ENCODE peak calls at places on chromosomes 6 and 20, in ten cellular contexts. One of them, this sample, is unnamed.

GRCh38 chr6:13469688-13470087 is 17.7 kb downstream of the GFOD1 start:
- DNase-seq in tibial artery: no peak
- DNase-seq in spleen: no peak
- DNase-seq in brain microvascular endothelial cell: no peak
- DNase-seq in endothelial cell of umbilical vein: no peak
- DNase-seq in AG04450: no peak
- DNase-seq in GM23248: no peak
- DNase-seq in psoas muscle: no peak
- DNase-seq in HepG2: no peak
- DNase-seq in colonic mucosa: no peak
- DNase-seq in this sample: no peak

GRCh38 chr20:63009988-63010769 is 3.4 kb upstream of the BHLHE23 start:
- DNase-seq in tibial artery: no peak
- DNase-seq in spleen: peak; percentile 83
- DNase-seq in brain microvascular endothelial cell: no peak
- DNase-seq in endothelial cell of umbilical vein: peak; percentile 12
- DNase-seq in AG04450: no peak
- DNase-seq in GM23248: no peak
- DNase-seq in psoas muscle: no peak
- DNase-seq in HepG2: no peak
- DNase-seq in colonic mucosa: peak; percentile 23
- DNase-seq in this sample: no peak

GRCh38 chr20:32727663-32728062 is 15.6 kb downstream of the COMMD7 start:
- DNase-seq in tibial artery: no peak
- DNase-seq in spleen: no peak
- DNase-seq in brain microvascular endothelial cell: peak; percentile 75
- DNase-seq in endothelial cell of umbilical vein: no peak
- DNase-seq in AG04450: peak; percentile 67
- DNase-seq in GM23248: peak; percentile 93
- DNase-seq in psoas muscle: no peak
- DNase-seq in HepG2: no peak
- DNase-seq in colonic mucosa: no peak
- DNase-seq in this sample: no peak

GRCh38 chr6:89269981-89270380 is 45.1 kb downstream of the GABRR2 start:
- DNase-seq in tibial artery: no peak
- DNase-seq in spleen: no peak
- DNase-seq in brain microvascular endothelial cell: no peak
- DNase-seq in endothelial cell of umbilical vein: no peak
- DNase-seq in AG04450: no peak
- DNase-seq in GM23248: no peak
- DNase-seq in psoas muscle: no peak
- DNase-seq in HepG2: no peak
- DNase-seq in colonic mucosa: no peak
- DNase-seq in this sample: peak; percentile 7

GRCh38 chr6:101296184-101296583 is 97.3 kb upstream of the GRIK2 start:
- DNase-seq in tibial artery: no peak
- DNase-seq in spleen: no peak
- DNase-seq in brain microvascular endothelial cell: no peak
- DNase-seq in endothelial cell of umbilical vein: no peak
- DNase-seq in AG04450: no peak
- DNase-seq in GM23248: peak; percentile 75
- DNase-seq in psoas muscle: no peak
- DNase-seq in HepG2: no peak
- DNase-seq in colonic mucosa: no peak
- DNase-seq in this sample: no peak

GRCh38 chr6:134495893-134496253 is 178.0 kb upstream of the SGK1 start:
- DNase-seq in tibial artery: no peak
- DNase-seq in spleen: no peak
- DNase-seq in brain microvascular endothelial cell: no peak
- DNase-seq in endothelial cell of umbilical vein: no peak
- DNase-seq in AG04450: no peak
- DNase-seq in GM23248: no peak
- DNase-seq in psoas muscle: no peak
- DNase-seq in HepG2: no peak
- DNase-seq in colonic mucosa: no peak
- DNase-seq in this sample: no peak

GRCh38 chr20:17617212-17617867 is 47.5 kb downstream of the DSTN start:
- DNase-seq in tibial artery: peak; percentile 64
- DNase-seq in spleen: peak; percentile 81
- DNase-seq in brain microvascular endothelial cell: no peak
- DNase-seq in endothelial cell of umbilical vein: peak; percentile 24
- DNase-seq in AG04450: no peak
- DNase-seq in GM23248: peak; percentile 55
- DNase-seq in psoas muscle: peak; percentile 79
- DNase-seq in HepG2: peak; percentile 42
- DNase-seq in colonic mucosa: peak; percentile 46
- DNase-seq in this sample: no peak

GRCh38 chr6:32413427-32414047 is 6.6 kb upstream of the BTNL2 start:
- DNase-seq in tibial artery: peak; percentile 71
- DNase-seq in spleen: peak; percentile 95
- DNase-seq in brain microvascular endothelial cell: peak; percentile 63
- DNase-seq in endothelial cell of umbilical vein: peak; percentile 84
- DNase-seq in AG04450: peak; percentile 57
- DNase-seq in GM23248: peak; percentile 70
- DNase-seq in psoas muscle: peak; percentile 89
- DNase-seq in HepG2: peak; percentile 50
- DNase-seq in colonic mucosa: peak; percentile 82
- DNase-seq in this sample: peak; percentile 69

GRCh38 chr6:70131528-70131927 is 171.4 kb downstream of the COL9A1 start:
- DNase-seq in tibial artery: no peak
- DNase-seq in spleen: no peak
- DNase-seq in brain microvascular endothelial cell: no peak
- DNase-seq in endothelial cell of umbilical vein: no peak
- DNase-seq in AG04450: no peak
- DNase-seq in GM23248: no peak
- DNase-seq in psoas muscle: no peak
- DNase-seq in HepG2: no peak
- DNase-seq in colonic mucosa: no peak
- DNase-seq in this sample: no peak

GRCh38 chr6:116949964-116950363 is 72.9 kb downstream of the RFX6 start:
- DNase-seq in tibial artery: no peak
- DNase-seq in spleen: no peak
- DNase-seq in brain microvascular endothelial cell: no peak
- DNase-seq in endothelial cell of umbilical vein: no peak
- DNase-seq in AG04450: no peak
- DNase-seq in GM23248: no peak
- DNase-seq in psoas muscle: no peak
- DNase-seq in HepG2: no peak
- DNase-seq in colonic mucosa: no peak
- DNase-seq in this sample: no peak

GRCh38 chr20:24448170-24448569 is 21.3 kb upstream of the SYNDIG1 start:
- DNase-seq in tibial artery: no peak
- DNase-seq in spleen: no peak
- DNase-seq in brain microvascular endothelial cell: no peak
- DNase-seq in endothelial cell of umbilical vein: no peak
- DNase-seq in AG04450: no peak
- DNase-seq in GM23248: no peak
- DNase-seq in psoas muscle: no peak
- DNase-seq in HepG2: no peak
- DNase-seq in colonic mucosa: no peak
- DNase-seq in this sample: no peak

GRCh38 chr6:164114656-164115055 is 700.1 kb downstream of the QKI start:
- DNase-seq in tibial artery: no peak
- DNase-seq in spleen: no peak
- DNase-seq in brain microvascular endothelial cell: no peak
- DNase-seq in endothelial cell of umbilical vein: no peak
- DNase-seq in AG04450: no peak
- DNase-seq in GM23248: no peak
- DNase-seq in psoas muscle: no peak
- DNase-seq in HepG2: no peak
- DNase-seq in colonic mucosa: no peak
- DNase-seq in this sample: no peak

GRCh38 chr20:20373046-20373706 is 5.3 kb downstream of the INSM1 start:
- DNase-seq in tibial artery: no peak
- DNase-seq in spleen: no peak
- DNase-seq in brain microvascular endothelial cell: no peak
- DNase-seq in endothelial cell of umbilical vein: no peak
- DNase-seq in AG04450: no peak
- DNase-seq in GM23248: peak; percentile 77
- DNase-seq in psoas muscle: no peak
- DNase-seq in HepG2: no peak
- DNase-seq in colonic mucosa: no peak
- DNase-seq in this sample: no peak

GRCh38 chr20:34525709-34526416 is 9.6 kb downstream of the DYNLRB1 start:
- DNase-seq in tibial artery: peak; percentile 85
- DNase-seq in spleen: no peak
- DNase-seq in brain microvascular endothelial cell: peak; percentile 98
- DNase-seq in endothelial cell of umbilical vein: peak; percentile 99
- DNase-seq in AG04450: peak; percentile 99
- DNase-seq in GM23248: peak; percentile 99
- DNase-seq in psoas muscle: peak; percentile 92
- DNase-seq in HepG2: peak; percentile 98
- DNase-seq in colonic mucosa: peak; percentile 87
- DNase-seq in this sample: peak; percentile 100
- H3K27ac ChIP-seq in tibial artery: peak overlapping the region; percentile 62
- H3K27ac ChIP-seq in spleen: no peak overlapping the region
- H3K27ac ChIP-seq in brain microvascular endothelial cell: peak overlapping the region; percentile 65
- H3K27ac ChIP-seq in endothelial cell of umbilical vein: peak overlapping the region; percentile 78
- H3K27ac ChIP-seq in AG04450: peak overlapping the region; percentile 86
- H3K27ac ChIP-seq in GM23248: peak overlapping the region; percentile 89
- H3K27ac ChIP-seq in psoas muscle: peak overlapping the region; percentile 79
- H3K27ac ChIP-seq in HepG2: peak overlapping the region; percentile 51
- H3K27ac ChIP-seq in colonic mucosa: peak overlapping the region; percentile 71
- H3K27ac ChIP-seq in this sample: peak overlapping the region; percentile 57

GRCh38 chr6:25387921-25388320 is 108.7 kb downstream of the CARMIL1 start:
- DNase-seq in tibial artery: no peak
- DNase-seq in spleen: no peak
- DNase-seq in brain microvascular endothelial cell: no peak
- DNase-seq in endothelial cell of umbilical vein: no peak
- DNase-seq in AG04450: no peak
- DNase-seq in GM23248: no peak
- DNase-seq in psoas muscle: no peak
- DNase-seq in HepG2: no peak
- DNase-seq in colonic mucosa: no peak
- DNase-seq in this sample: no peak

GRCh38 chr6:25388776-25389175 is 109.6 kb downstream of the CARMIL1 start:
- DNase-seq in tibial artery: no peak
- DNase-seq in spleen: no peak
- DNase-seq in brain microvascular endothelial cell: no peak
- DNase-seq in endothelial cell of umbilical vein: no peak
- DNase-seq in AG04450: no peak
- DNase-seq in GM23248: no peak
- DNase-seq in psoas muscle: no peak
- DNase-seq in HepG2: no peak
- DNase-seq in colonic mucosa: no peak
- DNase-seq in this sample: no peak

GRCh38 chr6:25392372-25392771 is 113.2 kb downstream of the CARMIL1 start:
- DNase-seq in tibial artery: no peak
- DNase-seq in spleen: no peak
- DNase-seq in brain microvascular endothelial cell: no peak
- DNase-seq in endothelial cell of umbilical vein: no peak
- DNase-seq in AG04450: no peak
- DNase-seq in GM23248: peak; percentile 73
- DNase-seq in psoas muscle: no peak
- DNase-seq in HepG2: no peak
- DNase-seq in colonic mucosa: no peak
- DNase-seq in this sample: no peak

GRCh38 chr6:25387483-25387882 is 108.3 kb downstream of the CARMIL1 start:
- DNase-seq in tibial artery: no peak
- DNase-seq in spleen: no peak
- DNase-seq in brain microvascular endothelial cell: no peak
- DNase-seq in endothelial cell of umbilical vein: no peak
- DNase-seq in AG04450: no peak
- DNase-seq in GM23248: no peak
- DNase-seq in psoas muscle: no peak
- DNase-seq in HepG2: no peak
- DNase-seq in colonic mucosa: no peak
- DNase-seq in this sample: no peak

GRCh38 chr6:25389501-25389900 is 110.3 kb downstream of the CARMIL1 start:
- DNase-seq in tibial artery: no peak
- DNase-seq in spleen: no peak
- DNase-seq in brain microvascular endothelial cell: no peak
- DNase-seq in endothelial cell of umbilical vein: peak; percentile 91
- DNase-seq in AG04450: no peak
- DNase-seq in GM23248: peak; percentile 84
- DNase-seq in psoas muscle: no peak
- DNase-seq in HepG2: no peak
- DNase-seq in colonic mucosa: no peak
- DNase-seq in this sample: no peak
- H3K4me3 ChIP-seq in tibial artery: no peak overlapping the region
- H3K4me3 ChIP-seq in spleen: no peak overlapping the region
- H3K4me3 ChIP-seq in brain microvascular endothelial cell: no peak overlapping the region
- H3K4me3 ChIP-seq in endothelial cell of umbilical vein: no peak overlapping the region
- H3K4me3 ChIP-seq in AG04450: no peak overlapping the region
- H3K4me3 ChIP-seq in GM23248: no peak overlapping the region
- H3K4me3 ChIP-seq in psoas muscle: no peak overlapping the region
- H3K4me3 ChIP-seq in HepG2: no peak overlapping the region
- H3K4me3 ChIP-seq in colonic mucosa: no peak overlapping the region
- H3K4me3 ChIP-seq in this sample: no peak overlapping the region

GRCh38 chr6:87904041-87904440 is 143.6 kb upstream of the SPACA1 start:
- DNase-seq in tibial artery: no peak
- DNase-seq in spleen: no peak
- DNase-seq in brain microvascular endothelial cell: no peak
- DNase-seq in endothelial cell of umbilical vein: no peak
- DNase-seq in AG04450: no peak
- DNase-seq in GM23248: no peak
- DNase-seq in psoas muscle: no peak
- DNase-seq in HepG2: no peak
- DNase-seq in colonic mucosa: no peak
- DNase-seq in this sample: no peak
- H3K27ac ChIP-seq in tibial artery: no peak overlapping the region
- H3K27ac ChIP-seq in spleen: no peak overlapping the region
- H3K27ac ChIP-seq in brain microvascular endothelial cell: no peak overlapping the region
- H3K27ac ChIP-seq in endothelial cell of umbilical vein: no peak overlapping the region
- H3K27ac ChIP-seq in AG04450: no peak overlapping the region
- H3K27ac ChIP-seq in GM23248: no peak overlapping the region
- H3K27ac ChIP-seq in psoas muscle: no peak overlapping the region
- H3K27ac ChIP-seq in HepG2: no peak overlapping the region
- H3K27ac ChIP-seq in colonic mucosa: no peak overlapping the region
- H3K27ac ChIP-seq in this sample: no peak overlapping the region

DNA sequence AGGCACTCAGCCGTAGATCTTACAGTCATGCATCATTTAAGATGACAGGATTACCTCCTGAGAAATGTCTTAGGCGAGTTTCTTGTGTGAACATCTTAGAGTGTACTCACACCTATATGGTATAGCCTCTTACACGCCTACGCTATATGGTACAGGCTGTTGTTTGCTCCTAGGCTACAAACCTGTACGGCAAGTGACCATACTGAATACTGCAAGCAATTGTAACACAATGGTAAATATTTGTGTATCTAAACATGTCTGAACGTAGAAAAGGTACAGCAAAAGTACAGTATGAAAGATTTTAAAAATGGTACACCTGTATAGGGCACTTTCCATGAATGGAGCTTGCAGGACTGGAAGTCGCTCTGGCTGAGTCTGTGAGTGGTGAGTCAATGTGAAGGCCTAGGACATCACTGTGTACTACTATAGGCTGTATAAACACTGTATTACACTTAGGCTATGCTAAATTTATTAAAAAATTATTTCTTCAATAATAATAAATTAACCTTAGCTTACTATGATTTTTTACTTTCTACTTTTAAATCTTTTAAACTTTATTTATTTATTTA is 540 bp upstream of the IL20RA start:
- DNase-seq in tibial artery: no peak
- DNase-seq in spleen: no peak
- DNase-seq in brain microvascular endothelial cell: no peak
- DNase-seq in endothelial cell of umbilical vein: no peak
- DNase-seq in AG04450: no peak
- DNase-seq in GM23248: no peak
- DNase-seq in psoas muscle: no peak
- DNase-seq in HepG2: no peak
- DNase-seq in colonic mucosa: no peak
- DNase-seq in this sample: no peak
- H3K4me3 ChIP-seq in tibial artery: no peak overlapping the region
- H3K4me3 ChIP-seq in spleen: no peak overlapping the region
- H3K4me3 ChIP-seq in brain microvascular endothelial cell: no peak overlapping the region
- H3K4me3 ChIP-seq in endothelial cell of umbilical vein: no peak overlapping the region
- H3K4me3 ChIP-seq in AG04450: no peak overlapping the region
- H3K4me3 ChIP-seq in GM23248: no peak overlapping the region
- H3K4me3 ChIP-seq in psoas muscle: peak overlapping the region; percentile 80
- H3K4me3 ChIP-seq in HepG2: no peak overlapping the region
- H3K4me3 ChIP-seq in colonic mucosa: peak overlapping the region; percentile 63
- H3K4me3 ChIP-seq in this sample: no peak overlapping the region

This sample was measured in SJSA1.